ENCODE peak calls at places on chromosomes 2 and 18, in ten cellular contexts. Q is sigmoid colon, B is ovary, P is A549, I is stomach, U is esophagus muscularis mucosa, F is K562, S is HepG2, M is suprapubic skin, O is tibial nerve. G is an unnamed sample.

GRCh38 chr2:147663964-147664363 is 180.9 kb upstream of the ACVR2A start:
- DNase-seq in M (no peak), B (no peak), F (no peak), S (no peak), P (no peak), U (no peak), Q (no peak), I (no peak), O (no peak), G (no peak)

GRCh38 chr2:237687666-237688065 is 60.3 kb downstream of the LRRFIP1 start:
- DNase-seq in U (peak; percentile 98), I (peak; percentile 67), P (peak; percentile 83), O (peak; percentile 93), B (peak; percentile 72), F (peak; percentile 45), M (peak; percentile 97), Q (peak; percentile 98), S (peak; percentile 90), G (peak; percentile 83)

GRCh38 chr2:66574701-66575624 is 140.0 kb downstream of the MEIS1 start:
- DNase-seq in M (peak; percentile 80), Q (peak; percentile 92), P (peak; percentile 69), O (peak; percentile 56), F (peak; percentile 82), S (peak; percentile 57), B (peak; percentile 84), U (peak; percentile 95), I (no peak), G (peak; percentile 44)

GRCh38 chr18:9048808-9049494 is 53.5 kb upstream of the NDUFV2 start:
- DNase-seq in U (no peak), I (no peak), O (no peak), S (no peak), M (no peak), F (no peak), Q (no peak), B (no peak), P (no peak), G (no peak)

GRCh38 chr2:66897676-66898280 is 462.9 kb downstream of the MEIS1 start:
- DNase-seq in S (no peak), Q (peak; percentile 66), O (no peak), I (no peak), P (no peak), B (no peak), M (no peak), U (no peak), F (no peak), G (no peak)

GRCh38 chr18:11268691-11269686 is 119.6 kb upstream of the PIEZO2 start:
- DNase-seq in U (no peak), I (no peak), Q (peak; percentile 74), M (no peak), S (no peak), O (peak; percentile 16), P (no peak), F (no peak), B (no peak), G (no peak)

GRCh38 chr18:24727685-24728084 is 267.2 kb downstream of the HRH4 start:
- DNase-seq in B (no peak), S (no peak), U (peak; percentile 75), F (no peak), M (no peak), Q (no peak), P (no peak), I (no peak), O (no peak), G (no peak)

GRCh38 chr18:50982086-50982801 is 14.4 kb downstream of the ELAC1 start:
- DNase-seq in M (no peak), P (no peak), I (no peak), O (no peak), B (no peak), U (no peak), Q (no peak), F (no peak), S (no peak), G (peak; percentile 38)

GRCh38 chr2:240906141-240906910 is at the start of gene CROCC2:
- DNase-seq in B (no peak), Q (no peak), S (no peak), P (no peak), I (no peak), U (no peak), O (no peak), M (no peak), F (no peak), G (no peak)

GRCh38 chr2:173226899-173227692 is 127.6 kb upstream of the CDCA7 start:
- DNase-seq in U (no peak), M (no peak), B (no peak), P (peak; percentile 28), S (peak; percentile 85), I (no peak), O (no peak), Q (no peak), F (no peak), G (no peak)

GRCh38 chr2:239329972-239330572 is 70.7 kb downstream of the HDAC4 start:
- DNase-seq in O (no peak), I (peak; percentile 58), Q (no peak), F (no peak), U (no peak), S (no peak), B (peak; percentile 69), P (no peak), M (no peak), G (no peak)

GRCh38 chr18:995641-996040 is 91.0 kb downstream of the ADCYAP1 start:
- DNase-seq in O (no peak), M (no peak), F (no peak), I (no peak), B (no peak), Q (no peak), P (no peak), U (no peak), S (no peak), G (no peak)

GRCh38 chr2:25082002-25082622 is 40.2 kb downstream of the EFR3B start:
- DNase-seq in B (no peak), F (no peak), M (no peak), O (no peak), S (no peak), U (no peak), I (no peak), Q (no peak), P (no peak), G (no peak)

GRCh38 chr2:11344956-11345671 is 678 bp upstream of the ROCK2 start:
- DNase-seq in S (peak; percentile 74), B (peak; percentile 84), U (no peak), F (peak; percentile 29), Q (peak; percentile 89), I (peak; percentile 51), O (peak; percentile 92), M (peak; percentile 86), P (peak; percentile 82), G (peak; percentile 79)

GRCh38 chr2:218020966-218021535 is 18.3 kb upstream of the TNS1 start:
- DNase-seq in P (no peak), B (peak; percentile 37), U (no peak), S (no peak), I (no peak), O (no peak), Q (peak; percentile 37), F (no peak), M (peak; percentile 43), G (no peak)
- TF ChIP-seq CTCF in P (no peak), B (no peak), U (no peak), S (peak; percentile 36), I (no peak), O (no peak), Q (no peak), F (no peak), M (no peak), G (no peak)

GRCh38 chr18:34001376-34001775 is 223.3 kb downstream of the NOL4 start:
- DNase-seq in O (no peak), P (no peak), S (no peak), I (no peak), B (no peak), F (no peak), Q (no peak), U (no peak), M (no peak), G (peak; percentile 49)
- TF ChIP-seq EP300 in O (no peak), P (no peak), S (no peak), I (no peak), B (no peak), F (no peak), Q (no peak), U (no peak), M (no peak), G (no peak)

DNA sequence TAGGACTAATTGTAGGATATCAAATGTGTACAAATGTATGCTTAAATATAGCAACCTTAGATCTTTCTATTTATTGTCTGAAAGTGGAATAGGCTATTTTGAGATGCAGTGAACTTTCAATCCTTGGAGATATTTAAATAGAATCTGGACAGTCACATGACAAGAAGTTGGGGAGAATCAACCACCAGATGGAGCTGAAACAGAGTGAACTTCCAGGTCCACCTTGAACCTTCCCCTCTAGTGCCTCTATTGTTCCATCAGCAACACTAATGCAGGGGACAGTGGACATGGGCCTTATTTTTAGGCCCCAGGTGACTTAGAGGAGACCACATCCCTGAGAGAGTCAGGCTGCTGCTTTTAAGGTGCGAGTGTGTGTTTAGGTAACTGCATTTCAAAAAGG is 37.0 kb upstream of the CRIM1 start:
- DNase-seq in P (peak; percentile 22), U (no peak), Q (no peak), I (no peak), F (no peak), B (no peak), S (peak; percentile 25), O (no peak), M (no peak), G (no peak)
- TF ChIP-seq CTCF in P (peak; percentile 16), U (no peak), Q (no peak), I (no peak), F (no peak), B (no peak), S (peak; percentile 32), O (no peak), M (no peak), G (no peak)

GRCh38 chr2:46811379-46812310 is 104.0 kb downstream of the MCFD2 start:
- DNase-seq in B (no peak), P (no peak), F (no peak), Q (no peak), O (no peak), S (no peak), I (no peak), U (peak; percentile 89), M (no peak), G (no peak)

GRCh38 chr2:46814160-46814559 is 101.4 kb downstream of the MCFD2 start:
- DNase-seq in F (peak; percentile 16), P (no peak), B (peak; percentile 75), M (no peak), U (peak; percentile 96), I (no peak), Q (peak; percentile 88), O (peak; percentile 57), S (no peak), G (peak; percentile 31)

GRCh38 chr2:46812381-46813024 is 103.1 kb downstream of the MCFD2 start:
- DNase-seq in U (peak; percentile 93), Q (peak; percentile 84), M (no peak), B (peak; percentile 69), S (no peak), P (peak; percentile 55), O (peak; percentile 62), F (no peak), I (no peak), G (no peak)

GRCh38 chr2:46813680-46814079 is 101.9 kb downstream of the MCFD2 start:
- DNase-seq in Q (no peak), I (no peak), O (no peak), B (no peak), F (no peak), S (no peak), M (no peak), U (no peak), P (no peak), G (no peak)

DNA sequence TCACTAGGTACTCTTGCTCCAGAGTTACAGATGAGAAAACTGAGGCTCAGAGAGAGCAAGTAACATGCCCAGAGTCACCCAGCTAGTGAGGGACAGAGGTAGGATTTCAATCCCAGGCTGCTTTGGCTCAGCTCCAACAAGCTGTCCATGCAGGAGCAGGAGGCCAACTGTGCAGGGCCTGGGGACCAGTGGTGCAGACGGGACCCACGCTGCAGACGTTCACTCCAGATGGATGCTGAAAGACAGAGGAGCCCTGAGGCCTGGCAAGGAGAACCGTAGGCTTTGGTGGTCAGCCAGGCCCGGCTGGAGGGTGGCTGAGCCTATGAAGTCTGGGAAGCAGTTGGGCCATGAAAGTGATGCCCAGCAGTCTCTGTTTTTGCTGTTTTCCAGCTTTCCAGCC is 102.6 kb downstream of the MCFD2 start:
- DNase-seq in S (no peak), U (peak; percentile 92), M (no peak), O (no peak), P (no peak), Q (peak; percentile 80), F (no peak), B (peak; percentile 60), I (no peak), G (no peak)
- TF ChIP-seq EP300 in S (no peak), U (no peak), M (no peak), O (no peak), P (no peak), Q (no peak), F (no peak), B (no peak), I (no peak), G (no peak)

G was measured in transverse colon.